ENCODE peak calls at places on chromosomes 1 and 21, in five cellular contexts. One of them, this sample, is unnamed.

GRCh38 chr1:13228343-13228781 is 2.4 kb upstream of the PRAMEF18 start:
- DNase-seq in SK-N-DZ: no peak
- DNase-seq in Panc1: peak; percentile 35
- DNase-seq in WTC11: peak; percentile 16
- DNase-seq in SHP77: peak; percentile 5
- DNase-seq in this sample: no peak

GRCh38 chr1:79376106-79376505 is 369.6 kb upstream of the ADGRL4 start:
- DNase-seq in SK-N-DZ: no peak
- DNase-seq in Panc1: no peak
- DNase-seq in WTC11: no peak
- DNase-seq in SHP77: no peak
- DNase-seq in this sample: no peak

GRCh38 chr1:111448482-111448917 is 556 bp downstream of the WDR77 start:
- DNase-seq in SK-N-DZ: peak; percentile 17
- DNase-seq in Panc1: no peak
- DNase-seq in WTC11: no peak
- DNase-seq in SHP77: no peak
- DNase-seq in this sample: no peak

GRCh38 chr1:203860396-203860951 is 925 bp upstream of the SNRPE start:
- DNase-seq in SK-N-DZ: peak; percentile 8
- DNase-seq in Panc1: no peak
- DNase-seq in WTC11: no peak
- DNase-seq in SHP77: no peak
- DNase-seq in this sample: no peak

GRCh38 chr1:116122955-116123757 is 12.0 kb downstream of the MAB21L3 start:
- DNase-seq in SK-N-DZ: no peak
- DNase-seq in Panc1: no peak
- DNase-seq in WTC11: no peak
- DNase-seq in SHP77: no peak
- DNase-seq in this sample: no peak

GRCh38 chr1:52142220-52143153 is 598 bp downstream of the ZFYVE9 start:
- DNase-seq in SK-N-DZ: peak; percentile 58
- DNase-seq in Panc1: no peak
- DNase-seq in WTC11: peak; percentile 55
- DNase-seq in SHP77: peak; percentile 38
- DNase-seq in this sample: peak; percentile 25

GRCh38 chr1:229101475-229101874 is 169.4 kb upstream of the RAB4A start:
- DNase-seq in SK-N-DZ: no peak
- DNase-seq in Panc1: no peak
- DNase-seq in WTC11: no peak
- DNase-seq in SHP77: no peak
- DNase-seq in this sample: no peak

GRCh38 chr1:206080421-206080820 is 27.4 kb downstream of the RHEX start:
- DNase-seq in SK-N-DZ: no peak
- DNase-seq in Panc1: no peak
- DNase-seq in WTC11: no peak
- DNase-seq in SHP77: no peak
- DNase-seq in this sample: no peak

GRCh38 chr1:29249170-29249691 is 12.9 kb downstream of the PTPRU start:
- DNase-seq in SK-N-DZ: no peak
- DNase-seq in Panc1: no peak
- DNase-seq in WTC11: peak; percentile 89
- DNase-seq in SHP77: no peak
- DNase-seq in this sample: no peak

GRCh38 chr1:152959801-152960451 is 10.5 kb upstream of the SPRR4 start:
- DNase-seq in SK-N-DZ: no peak
- DNase-seq in Panc1: no peak
- DNase-seq in WTC11: no peak
- DNase-seq in SHP77: no peak
- DNase-seq in this sample: no peak

GRCh38 chr1:6260433-6260934 is 414 bp downstream of the GPR153 start:
- DNase-seq in SK-N-DZ: no peak
- DNase-seq in Panc1: no peak
- DNase-seq in WTC11: no peak
- DNase-seq in SHP77: no peak
- DNase-seq in this sample: peak; percentile 13

GRCh38 chr1:41811051-41811795 is 107.5 kb downstream of the HIVEP3 start:
- DNase-seq in SK-N-DZ: no peak
- DNase-seq in Panc1: no peak
- DNase-seq in WTC11: no peak
- DNase-seq in SHP77: no peak
- DNase-seq in this sample: no peak

GRCh38 chr1:51378871-51379270 is 48.5 kb upstream of the TTC39A start:
- DNase-seq in SK-N-DZ: no peak
- DNase-seq in Panc1: no peak
- DNase-seq in WTC11: no peak
- DNase-seq in SHP77: no peak
- DNase-seq in this sample: no peak

GRCh38 chr1:64469977-64470669 is at the start of gene CACHD1:
- DNase-seq in SK-N-DZ: peak; percentile 75
- DNase-seq in Panc1: peak; percentile 38
- DNase-seq in WTC11: peak; percentile 83
- DNase-seq in SHP77: peak; percentile 27
- DNase-seq in this sample: peak; percentile 58

GRCh38 chr21:45543710-45544448 is 1.6 kb upstream of the SLC19A1 start:
- DNase-seq in SK-N-DZ: no peak
- DNase-seq in Panc1: no peak
- DNase-seq in WTC11: peak; percentile 12
- DNase-seq in SHP77: no peak
- DNase-seq in this sample: no peak

GRCh38 chr1:54302549-54302948 is 102.6 kb downstream of the MRPL37 start:
- DNase-seq in SK-N-DZ: no peak
- DNase-seq in Panc1: no peak
- DNase-seq in WTC11: no peak
- DNase-seq in SHP77: no peak
- DNase-seq in this sample: no peak

GRCh38 chr1:183609313-183609712 is 19.1 kb upstream of the NCF2 start:
- DNase-seq in SK-N-DZ: peak; percentile 43
- DNase-seq in Panc1: no peak
- DNase-seq in WTC11: no peak
- DNase-seq in SHP77: peak; percentile 6
- DNase-seq in this sample: no peak

GRCh38 chr1:246294263-246294662 is 212.8 kb downstream of the SMYD3 start:
- DNase-seq in SK-N-DZ: no peak
- DNase-seq in Panc1: no peak
- DNase-seq in WTC11: no peak
- DNase-seq in SHP77: no peak
- DNase-seq in this sample: no peak

GRCh38 chr1:39872698-39873097 is 10.6 kb downstream of the TRIT1 start:
- DNase-seq in SK-N-DZ: no peak
- DNase-seq in Panc1: no peak
- DNase-seq in WTC11: no peak
- DNase-seq in SHP77: no peak
- DNase-seq in this sample: no peak

GRCh38 chr1:200306954-200307754 is 102.7 kb downstream of the ZNF281 start:
- DNase-seq in SK-N-DZ: peak; percentile 13
- DNase-seq in Panc1: no peak
- DNase-seq in WTC11: no peak
- DNase-seq in SHP77: peak; percentile 3
- DNase-seq in this sample: no peak

GRCh38 chr1:91526496-91526895 is 25.8 kb downstream of the CDC7 start:
- DNase-seq in SK-N-DZ: no peak
- DNase-seq in Panc1: no peak
- DNase-seq in WTC11: no peak
- DNase-seq in SHP77: no peak
- DNase-seq in this sample: no peak

GRCh38 chr1:35852241-35852640 is 30.8 kb upstream of the AGO1 start:
- DNase-seq in SK-N-DZ: no peak
- DNase-seq in Panc1: no peak
- DNase-seq in WTC11: no peak
- DNase-seq in SHP77: no peak
- DNase-seq in this sample: no peak

GRCh38 chr1:41503507-41504125 is 19.1 kb upstream of the EDN2 start:
- DNase-seq in SK-N-DZ: peak; percentile 70
- DNase-seq in Panc1: no peak
- DNase-seq in WTC11: no peak
- DNase-seq in SHP77: no peak
- DNase-seq in this sample: no peak

GRCh38 chr1:40633563-40634376 is 31.7 kb downstream of the RIMS3 start:
- DNase-seq in SK-N-DZ: no peak
- DNase-seq in Panc1: no peak
- DNase-seq in WTC11: no peak
- DNase-seq in SHP77: no peak
- DNase-seq in this sample: no peak

GRCh38 chr1:224641030-224641429 is 24.9 kb downstream of the CNIH3 start:
- DNase-seq in SK-N-DZ: peak; percentile 26
- DNase-seq in Panc1: no peak
- DNase-seq in WTC11: peak; percentile 69
- DNase-seq in SHP77: peak; percentile 20
- DNase-seq in this sample: no peak

GRCh38 chr1:240739139-240739538 is 127.2 kb upstream of the GREM2 start:
- DNase-seq in SK-N-DZ: no peak
- DNase-seq in Panc1: no peak
- DNase-seq in WTC11: no peak
- DNase-seq in SHP77: no peak
- DNase-seq in this sample: no peak

GRCh38 chr1:170162385-170163226 is 16.8 kb downstream of the NTMT2 start:
- DNase-seq in SK-N-DZ: no peak
- DNase-seq in Panc1: no peak
- DNase-seq in WTC11: peak; percentile 11
- DNase-seq in SHP77: no peak
- DNase-seq in this sample: no peak

GRCh38 chr1:39282537-39283216 is 78.2 kb downstream of the MACF1 start:
- DNase-seq in SK-N-DZ: no peak
- DNase-seq in Panc1: no peak
- DNase-seq in WTC11: no peak
- DNase-seq in SHP77: no peak
- DNase-seq in this sample: no peak

GRCh38 chr1:153877112-153877511 is 45.7 kb downstream of the GATAD2B start:
- DNase-seq in SK-N-DZ: no peak
- DNase-seq in Panc1: no peak
- DNase-seq in WTC11: no peak
- DNase-seq in SHP77: no peak
- DNase-seq in this sample: no peak

GRCh38 chr1:222224576-222224975 is 323.3 kb downstream of the HHIPL2 start:
- DNase-seq in SK-N-DZ: no peak
- DNase-seq in Panc1: no peak
- DNase-seq in WTC11: no peak
- DNase-seq in SHP77: no peak
- DNase-seq in this sample: no peak

GRCh38 chr1:20099533-20099932 is 19.8 kb downstream of the PLA2G2D start:
- DNase-seq in SK-N-DZ: no peak
- DNase-seq in Panc1: no peak
- DNase-seq in WTC11: no peak
- DNase-seq in SHP77: no peak
- DNase-seq in this sample: no peak

GRCh38 chr1:27149714-27150113 is 5.2 kb downstream of the SLC9A1 start:
- DNase-seq in SK-N-DZ: no peak
- DNase-seq in Panc1: no peak
- DNase-seq in WTC11: no peak
- DNase-seq in SHP77: no peak
- DNase-seq in this sample: no peak

GRCh38 chr1:65393345-65393744 is 27.1 kb upstream of the LEPR start:
- DNase-seq in SK-N-DZ: no peak
- DNase-seq in Panc1: no peak
- DNase-seq in WTC11: no peak
- DNase-seq in SHP77: no peak
- DNase-seq in this sample: no peak

GRCh38 chr1:244104309-244105060 is 53.4 kb downstream of the ZBTB18 start:
- DNase-seq in SK-N-DZ: no peak
- DNase-seq in Panc1: no peak
- DNase-seq in WTC11: no peak
- DNase-seq in SHP77: peak; percentile 69
- DNase-seq in this sample: no peak

GRCh38 chr1:75174031-75174760 is 40.0 kb downstream of the LHX8 start:
- DNase-seq in SK-N-DZ: no peak
- DNase-seq in Panc1: no peak
- DNase-seq in WTC11: no peak
- DNase-seq in SHP77: no peak
- DNase-seq in this sample: no peak

GRCh38 chr1:177620636-177621190 is 349.1 kb downstream of the SEC16B start:
- DNase-seq in SK-N-DZ: no peak
- DNase-seq in Panc1: no peak
- DNase-seq in WTC11: no peak
- DNase-seq in SHP77: no peak
- DNase-seq in this sample: no peak

GRCh38 chr1:64745986-64746940 is 1.4 kb downstream of the RAVER2 start:
- DNase-seq in SK-N-DZ: peak; percentile 12
- DNase-seq in Panc1: peak; percentile 10
- DNase-seq in WTC11: no peak
- DNase-seq in SHP77: no peak
- DNase-seq in this sample: no peak

GRCh38 chr1:27590917-27591508 is 12.9 kb downstream of the AHDC1 start:
- DNase-seq in SK-N-DZ: no peak
- DNase-seq in Panc1: no peak
- DNase-seq in WTC11: no peak
- DNase-seq in SHP77: no peak
- DNase-seq in this sample: no peak

GRCh38 chr1:54297596-54298283 is 97.8 kb downstream of the MRPL37 start:
- DNase-seq in SK-N-DZ: peak; percentile 96
- DNase-seq in Panc1: no peak
- DNase-seq in WTC11: no peak
- DNase-seq in SHP77: no peak
- DNase-seq in this sample: no peak

This sample was measured in effector CD8-positive, alpha-beta T cell.